ENCODE peak calls at places on chromosome 22, in six cellular contexts. One of them, this sample, is unnamed.

GRCh38 chr22:45998638-45999378 is 21.8 kb upstream of the WNT7B start:
- DNase-seq in NCI-H2081: peak
- DNase-seq in AG04449: no peak
- DNase-seq in stimulated activated CD8-positive, alpha-beta memory T cell treated with anti-CD3 and anti-CD28 coated beads, Interleukin-4, amount 100 ng/mL, for 4 hours: no peak
- DNase-seq in CD4-positive, alpha-beta memory T cell: no peak
- DNase-seq in islet precursor cell: no peak
- DNase-seq in this sample: no peak

GRCh38 chr22:48553119-48553518 is 1274.6 kb downstream of the BRD1 start:
- DNase-seq in NCI-H2081: no peak
- DNase-seq in AG04449: no peak
- DNase-seq in stimulated activated CD8-positive, alpha-beta memory T cell treated with anti-CD3 and anti-CD28 coated beads, Interleukin-4, amount 100 ng/mL, for 4 hours: no peak
- DNase-seq in CD4-positive, alpha-beta memory T cell: no peak
- DNase-seq in islet precursor cell: no peak
- DNase-seq in this sample: no peak

GRCh38 chr22:42648368-42649260 is 578 bp downstream of the CYB5R3 start:
- DNase-seq in NCI-H2081: no peak
- DNase-seq in AG04449: no peak
- DNase-seq in stimulated activated CD8-positive, alpha-beta memory T cell treated with anti-CD3 and anti-CD28 coated beads, Interleukin-4, amount 100 ng/mL, for 4 hours: peak
- DNase-seq in CD4-positive, alpha-beta memory T cell: peak
- DNase-seq in islet precursor cell: no peak
- DNase-seq in this sample: no peak

GRCh38 chr22:47796128-47796908 is 1033.9 kb downstream of the TBC1D22A start:
- DNase-seq in NCI-H2081: no peak
- DNase-seq in AG04449: no peak
- DNase-seq in stimulated activated CD8-positive, alpha-beta memory T cell treated with anti-CD3 and anti-CD28 coated beads, Interleukin-4, amount 100 ng/mL, for 4 hours: no peak
- DNase-seq in CD4-positive, alpha-beta memory T cell: no peak
- DNase-seq in islet precursor cell: peak
- DNase-seq in this sample: peak

GRCh38 chr22:17569971-17570511 is 6.7 kb downstream of the SLC25A18 start:
- DNase-seq in NCI-H2081: no peak
- DNase-seq in AG04449: no peak
- DNase-seq in stimulated activated CD8-positive, alpha-beta memory T cell treated with anti-CD3 and anti-CD28 coated beads, Interleukin-4, amount 100 ng/mL, for 4 hours: no peak
- DNase-seq in CD4-positive, alpha-beta memory T cell: no peak
- DNase-seq in islet precursor cell: peak
- DNase-seq in this sample: peak

GRCh38 chr22:50027639-50028537 is 15.3 kb upstream of the IL17REL start:
- DNase-seq in NCI-H2081: no peak
- DNase-seq in AG04449: no peak
- DNase-seq in stimulated activated CD8-positive, alpha-beta memory T cell treated with anti-CD3 and anti-CD28 coated beads, Interleukin-4, amount 100 ng/mL, for 4 hours: peak
- DNase-seq in CD4-positive, alpha-beta memory T cell: peak
- DNase-seq in islet precursor cell: peak
- DNase-seq in this sample: no peak

GRCh38 chr22:39383841-39384625 is 15.5 kb upstream of the TAB1 start:
- DNase-seq in NCI-H2081: no peak
- DNase-seq in AG04449: no peak
- DNase-seq in stimulated activated CD8-positive, alpha-beta memory T cell treated with anti-CD3 and anti-CD28 coated beads, Interleukin-4, amount 100 ng/mL, for 4 hours: no peak
- DNase-seq in CD4-positive, alpha-beta memory T cell: no peak
- DNase-seq in islet precursor cell: no peak
- DNase-seq in this sample: no peak

GRCh38 chr22:38760477-38761201 is 4.8 kb upstream of the SUN2 start:
- DNase-seq in NCI-H2081: peak
- DNase-seq in AG04449: no peak
- DNase-seq in stimulated activated CD8-positive, alpha-beta memory T cell treated with anti-CD3 and anti-CD28 coated beads, Interleukin-4, amount 100 ng/mL, for 4 hours: no peak
- DNase-seq in CD4-positive, alpha-beta memory T cell: no peak
- DNase-seq in islet precursor cell: peak
- DNase-seq in this sample: no peak

GRCh38 chr22:26367402-26368245 is 61.4 kb upstream of the ASPHD2 start:
- DNase-seq in NCI-H2081: no peak
- DNase-seq in AG04449: no peak
- DNase-seq in stimulated activated CD8-positive, alpha-beta memory T cell treated with anti-CD3 and anti-CD28 coated beads, Interleukin-4, amount 100 ng/mL, for 4 hours: peak
- DNase-seq in CD4-positive, alpha-beta memory T cell: peak
- DNase-seq in islet precursor cell: no peak
- DNase-seq in this sample: peak

GRCh38 chr22:46070722-46071450 is 79.4 kb upstream of the PPARA start:
- DNase-seq in NCI-H2081: peak
- DNase-seq in AG04449: no peak
- DNase-seq in stimulated activated CD8-positive, alpha-beta memory T cell treated with anti-CD3 and anti-CD28 coated beads, Interleukin-4, amount 100 ng/mL, for 4 hours: no peak
- DNase-seq in CD4-positive, alpha-beta memory T cell: peak
- DNase-seq in islet precursor cell: no peak
- DNase-seq in this sample: peak

GRCh38 chr22:46890819-46891218 is 128.4 kb downstream of the TBC1D22A start:
- DNase-seq in NCI-H2081: no peak
- DNase-seq in AG04449: no peak
- DNase-seq in stimulated activated CD8-positive, alpha-beta memory T cell treated with anti-CD3 and anti-CD28 coated beads, Interleukin-4, amount 100 ng/mL, for 4 hours: no peak
- DNase-seq in CD4-positive, alpha-beta memory T cell: no peak
- DNase-seq in islet precursor cell: no peak
- DNase-seq in this sample: peak

GRCh38 chr22:45376703-45377102 is 36.7 kb downstream of the SMC1B start:
- DNase-seq in NCI-H2081: no peak
- DNase-seq in AG04449: no peak
- DNase-seq in stimulated activated CD8-positive, alpha-beta memory T cell treated with anti-CD3 and anti-CD28 coated beads, Interleukin-4, amount 100 ng/mL, for 4 hours: no peak
- DNase-seq in CD4-positive, alpha-beta memory T cell: no peak
- DNase-seq in islet precursor cell: no peak
- DNase-seq in this sample: no peak

GRCh38 chr22:44646141-44646540 is 55.9 kb upstream of the PRR5 start:
- DNase-seq in NCI-H2081: no peak
- DNase-seq in AG04449: no peak
- DNase-seq in stimulated activated CD8-positive, alpha-beta memory T cell treated with anti-CD3 and anti-CD28 coated beads, Interleukin-4, amount 100 ng/mL, for 4 hours: no peak
- DNase-seq in CD4-positive, alpha-beta memory T cell: no peak
- DNase-seq in islet precursor cell: no peak
- DNase-seq in this sample: no peak

GRCh38 chr22:43826142-43827093 is 14.3 kb upstream of the EFCAB6 start:
- DNase-seq in NCI-H2081: no peak
- DNase-seq in AG04449: peak
- DNase-seq in stimulated activated CD8-positive, alpha-beta memory T cell treated with anti-CD3 and anti-CD28 coated beads, Interleukin-4, amount 100 ng/mL, for 4 hours: no peak
- DNase-seq in CD4-positive, alpha-beta memory T cell: no peak
- DNase-seq in islet precursor cell: peak
- DNase-seq in this sample: peak

GRCh38 chr22:45640291-45640940 is 31.2 kb upstream of the ATXN10 start:
- DNase-seq in NCI-H2081: no peak
- DNase-seq in AG04449: no peak
- DNase-seq in stimulated activated CD8-positive, alpha-beta memory T cell treated with anti-CD3 and anti-CD28 coated beads, Interleukin-4, amount 100 ng/mL, for 4 hours: no peak
- DNase-seq in CD4-positive, alpha-beta memory T cell: no peak
- DNase-seq in islet precursor cell: no peak
- DNase-seq in this sample: no peak

This sample was measured in endodermal cell.